ENCODE peak calls at places on chromosomes 12 and 14, in ten cellular contexts. A, Y, I, H, S, E, P, F, U and N are unnamed samples.

GRCh38 chr12:122203301-122203967 is at the start of gene B3GNT4:
- DNase-seq in P (peak; percentile 76), Y (peak; percentile 71), H (no peak), F (peak; percentile 62), S (peak; percentile 72), I (peak; percentile 93), A (peak; percentile 50), E (no peak), U (peak; percentile 77), N (peak; percentile 72)

GRCh38 chr14:66974397-66975025 is 214.7 kb upstream of the GARIN2 start:
- DNase-seq in U (no peak), S (no peak), A (no peak), E (no peak), H (no peak), I (no peak), F (no peak), Y (peak; percentile 4), P (no peak), N (no peak)

GRCh38 chr14:95784137-95784536 is 70.2 kb upstream of the TCL1A start:
- DNase-seq in E (no peak), F (no peak), S (no peak), H (no peak), A (no peak), Y (no peak), P (no peak), U (no peak), I (peak; percentile 70), N (peak; percentile 8)

GRCh38 chr12:113227169-113227568 is 5.9 kb downstream of the TPCN1 start:
- DNase-seq in A (no peak), U (no peak), I (no peak), E (no peak), P (no peak), Y (no peak), H (peak; percentile 91), F (peak; percentile 43), S (no peak), N (peak; percentile 86)

GRCh38 chr12:52042706-52043385 is 8.4 kb upstream of the NR4A1 start:
- DNase-seq in Y (no peak), U (no peak), S (no peak), E (no peak), H (peak; percentile 88), P (no peak), I (no peak), F (no peak), A (no peak), N (no peak)

GRCh38 chr14:80316426-80316825 is 105.1 kb upstream of the DIO2 start:
- DNase-seq in S (no peak), A (no peak), H (no peak), I (no peak), P (no peak), U (no peak), F (no peak), E (no peak), Y (no peak), N (no peak)

GRCh38 chr14:98932436-98933325 is 339.3 kb downstream of the BCL11B start:
- DNase-seq in S (no peak), U (no peak), H (no peak), A (peak; percentile 38), Y (no peak), F (no peak), I (no peak), E (no peak), P (no peak), N (no peak)

GRCh38 chr12:13784504-13784903 is 196.9 kb downstream of the GRIN2B start:
- DNase-seq in H (no peak), A (no peak), F (no peak), Y (no peak), U (no peak), E (no peak), I (no peak), S (no peak), P (no peak), N (no peak)

GRCh38 chr14:74980398-74980745 is 22.3 kb upstream of the EIF2B2 start:
- DNase-seq in E (no peak), A (no peak), Y (no peak), H (no peak), U (no peak), I (no peak), P (no peak), F (no peak), S (no peak), N (no peak)

GRCh38 chr14:98928418-98928817 is 343.6 kb downstream of the BCL11B start:
- DNase-seq in Y (no peak), U (no peak), H (no peak), A (no peak), S (no peak), P (no peak), E (no peak), F (no peak), I (peak; percentile 62), N (no peak)

GRCh38 chr14:63759454-63759853 is 31.6 kb upstream of the SGPP1 start:
- DNase-seq in E (no peak), U (no peak), S (no peak), I (no peak), P (no peak), A (peak; percentile 61), F (no peak), Y (no peak), H (no peak), N (no peak)

GRCh38 chr12:57069522-57069921 is 9.1 kb downstream of the NEMP1 start:
- DNase-seq in S (peak; percentile 60), U (peak; percentile 66), H (peak; percentile 66), Y (peak; percentile 86), A (peak; percentile 71), E (peak; percentile 80), F (no peak), I (peak; percentile 86), P (peak; percentile 71), N (peak; percentile 64)

GRCh38 chr12:103268831-103269514 is 226.8 kb downstream of the C12orf42 start:
- DNase-seq in E (no peak), H (no peak), A (peak; percentile 25), U (no peak), I (no peak), S (no peak), F (no peak), Y (no peak), P (no peak), N (no peak)

DNA sequence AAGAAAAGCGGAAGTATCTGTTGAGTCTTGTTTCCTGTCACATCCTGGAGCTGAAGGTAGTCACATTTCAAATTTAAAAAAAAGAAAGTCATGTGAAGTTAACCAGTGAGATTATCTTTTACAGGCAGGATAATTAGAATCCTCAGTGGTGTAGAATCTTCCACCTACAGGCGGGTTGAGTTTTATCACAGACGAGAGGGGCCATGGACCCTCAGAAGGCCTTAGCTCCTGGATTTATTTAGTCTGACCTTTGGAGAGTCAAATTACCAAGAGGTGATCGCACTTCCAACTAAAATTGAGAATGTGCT is 13.0 kb upstream of the GNG2 start:
- DNase-seq in Y (no peak), P (no peak), E (no peak), U (no peak), S (no peak), A (no peak), F (no peak), H (no peak), I (no peak), N (no peak)
- H3K4me3 ChIP-seq in Y (no peak overlapping the region), P (no peak overlapping the region), E (peak overlapping the region; percentile 27), U (no peak overlapping the region), S (no peak overlapping the region), A (no peak overlapping the region), F (no peak overlapping the region), H (no peak overlapping the region), I (no peak overlapping the region), N (no peak overlapping the region)

DNA sequence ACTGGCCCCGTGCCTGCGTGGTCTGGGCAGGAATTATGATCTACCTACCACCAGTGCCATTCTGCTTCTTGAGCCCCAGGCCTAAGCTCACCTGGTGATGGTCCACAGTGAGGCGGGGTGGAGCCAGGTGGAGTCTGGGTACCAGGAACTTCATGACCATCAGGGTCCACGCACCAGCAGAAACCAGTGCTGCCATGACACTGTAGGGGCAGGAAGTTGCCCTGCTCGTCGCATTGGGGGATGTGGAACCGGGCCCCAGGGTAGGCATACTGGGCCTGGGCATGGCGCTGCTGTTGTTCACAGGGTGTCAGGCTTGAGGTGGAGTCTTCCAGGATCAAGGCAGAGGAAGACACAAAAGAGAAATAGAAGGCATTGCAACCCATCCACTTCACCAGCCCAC is 29.6 kb downstream of the RTRAF start:
- DNase-seq in H (no peak), A (no peak), P (no peak), I (no peak), U (no peak), F (no peak), Y (no peak), E (no peak), S (no peak), N (no peak)
- H3K27ac ChIP-seq in H (no peak overlapping the region), A (no peak overlapping the region), P (no peak overlapping the region), I (no peak overlapping the region), U (peak overlapping the region; percentile 77), F (no peak overlapping the region), Y (no peak overlapping the region), E (no peak overlapping the region), S (no peak overlapping the region), N (peak overlapping the region; percentile 50)

GRCh38 chr12:47212701-47213039 is 132.9 kb upstream of the AMIGO2 start:
- DNase-seq in E (no peak), A (no peak), S (no peak), Y (no peak), P (no peak), F (no peak), H (no peak), I (no peak), U (no peak), N (no peak)

GRCh38 chr12:47218191-47218654 is 138.5 kb upstream of the AMIGO2 start:
- DNase-seq in U (no peak), Y (no peak), E (no peak), H (no peak), A (peak; percentile 33), P (peak; percentile 67), F (no peak), I (no peak), S (no peak), N (no peak)

GRCh38 chr12:47214001-47214619 is 134.4 kb upstream of the AMIGO2 start:
- DNase-seq in P (no peak), S (no peak), F (no peak), E (no peak), Y (no peak), H (no peak), A (no peak), I (no peak), U (no peak), N (no peak)

GRCh38 chr12:47216150-47216677 is 136.5 kb upstream of the AMIGO2 start:
- DNase-seq in Y (no peak), P (peak; percentile 84), S (no peak), H (peak; percentile 35), A (peak; percentile 76), E (peak; percentile 23), I (no peak), U (peak; percentile 59), F (no peak), N (no peak)

DNA sequence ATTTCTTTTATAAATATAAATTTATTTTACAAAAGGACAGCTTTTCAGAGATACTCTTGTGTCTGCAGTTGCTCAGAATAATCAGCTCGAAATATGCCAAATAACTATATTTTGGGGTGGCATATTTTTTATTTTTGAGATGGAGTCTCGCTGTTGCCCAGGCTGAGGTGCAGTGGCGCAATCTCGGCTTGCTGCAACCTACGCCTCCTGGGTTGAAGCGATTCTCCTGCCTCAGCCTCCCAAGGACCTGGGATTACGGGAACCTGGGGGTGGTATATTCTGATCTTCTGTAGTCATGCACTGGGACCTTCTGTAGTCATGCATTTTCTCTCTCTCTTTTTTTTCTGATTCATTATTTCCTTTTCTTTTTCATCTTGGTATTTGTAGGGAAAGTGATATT is 135.0 kb upstream of the AMIGO2 start:
- DNase-seq in F (no peak), Y (no peak), I (no peak), H (no peak), E (no peak), S (no peak), U (no peak), A (no peak), P (no peak), N (no peak)
- H3K4me1 ChIP-seq in F (no peaks in the 10 kb centered on the region), Y (peaks cover 74% of the 10 kb centered on the region), I (no peaks in the 10 kb centered on the region), H (no peaks in the 10 kb centered on the region), E (peaks cover 4% of the 10 kb centered on the region), S (peaks cover 4% of the 10 kb centered on the region), U (no peaks in the 10 kb centered on the region), A (peaks cover 13% of the 10 kb centered on the region), P (peaks cover 13% of the 10 kb centered on the region), N (no peaks in the 10 kb centered on the region)

GRCh38 chr14:101543814-101544213 is 17.5 kb upstream of the DIO3 start:
- DNase-seq in Y (no peak), P (no peak), F (no peak), S (no peak), A (no peak), U (no peak), H (no peak), E (no peak), I (no peak), N (no peak)
- H3K4me3 ChIP-seq in Y (no peak overlapping the region), P (no peak overlapping the region), F (no peak overlapping the region), S (no peak overlapping the region), A (no peak overlapping the region), U (no peak overlapping the region), H (no peak overlapping the region), E (no peak overlapping the region), I (no peak overlapping the region), N (no peak overlapping the region)